ENCODE peak calls at places on chromosomes 3 and 15, in four cellular contexts. H is GM12864, E is lower lobe of right lung, Y is foreskin fibroblast. K is an unnamed sample.

GRCh38 chr15:98906712-98907083 is 100.9 kb downstream of the PGPEP1L start:
- DNase-seq in H (no peak), E (peak; percentile 72), Y (no peak), K (no peak)

GRCh38 chr3:160196511-160197104 is 28.6 kb upstream of the C3orf80 start:
- DNase-seq in H (no peak), E (no peak), Y (no peak), K (no peak)

GRCh38 chr15:60972866-60973265 is 256.2 kb downstream of the RORA start:
- DNase-seq in H (no peak), E (no peak), Y (peak; percentile 88), K (no peak)

GRCh38 chr3:64214697-64215018 is 10.6 kb downstream of the PRICKLE2 start:
- DNase-seq in H (no peak), E (no peak), Y (peak; percentile 76), K (no peak)

GRCh38 chr3:112074616-112075497 is 11.3 kb upstream of the C3orf52 start:
- DNase-seq in H (no peak), E (peak; percentile 68), Y (peak; percentile 90), K (no peak)

GRCh38 chr3:13535905-13536304 is 13.0 kb upstream of the FBLN2 start:
- DNase-seq in H (no peak), E (no peak), Y (no peak), K (no peak)

GRCh38 chr15:44545934-44546802 is 9.2 kb downstream of the EIF3J start:
- DNase-seq in H (peak; percentile 24), E (no peak), Y (peak; percentile 69), K (peak; percentile 52)

GRCh38 chr3:37559461-37559860 is 302.2 kb upstream of the CTDSPL start:
- DNase-seq in H (no peak), E (no peak), Y (peak; percentile 20), K (peak; percentile 30)

GRCh38 chr3:42300013-42300412 is 34.0 kb upstream of the CCK start:
- DNase-seq in H (no peak), E (no peak), Y (peak; percentile 66), K (peak; percentile 69)

GRCh38 chr15:42491540-42492225 is 742 bp upstream of the ZNF106 start:
- DNase-seq in H (no peak), E (no peak), Y (peak; percentile 54), K (no peak)

GRCh38 chr3:134328846-134329245 is 45.4 kb downstream of the AMOTL2 start:
- DNase-seq in H (no peak), E (no peak), Y (no peak), K (no peak)

GRCh38 chr3:63228677-63229076 is 49.4 kb upstream of the SYNPR start:
- DNase-seq in H (peak; percentile 10), E (no peak), Y (peak; percentile 64), K (peak; percentile 81)

GRCh38 chr15:93438310-93438709 is 349.3 kb upstream of the RGMA start:
- DNase-seq in H (no peak), E (no peak), Y (no peak), K (no peak)

GRCh38 chr15:73480051-73480450 is 37.1 kb downstream of the REC114 start:
- DNase-seq in H (no peak), E (no peak), Y (no peak), K (no peak)

GRCh38 chr15:73476704-73477216 is 33.8 kb downstream of the REC114 start:
- DNase-seq in H (no peak), E (no peak), Y (no peak), K (no peak)

GRCh38 chr15:73474785-73475184 is 31.8 kb downstream of the REC114 start:
- DNase-seq in H (no peak), E (no peak), Y (no peak), K (no peak)
- TF ChIP-seq CTCF in H (no peak), E (no peak), Y (no peak), K (no peak)

GRCh38 chr3:44661189-44661588 is 12.7 kb downstream of the ZNF35 start:
- DNase-seq in H (no peak), E (no peak), Y (no peak), K (peak; percentile 46)
- TF ChIP-seq CTCF in H (peak; percentile 47), E (no peak), Y (peak; percentile 10), K (peak; percentile 37)

GRCh38 chr3:178947738-178948137 is 123.9 kb downstream of the ZMAT3 start:
- DNase-seq in H (no peak), E (no peak), Y (peak; percentile 9), K (peak; percentile 20)
- TF ChIP-seq CTCF in H (no peak), E (no peak), Y (no peak), K (no peak)

GRCh38 chr3:2856793-2857135 is 253.4 kb downstream of the IL5RA start:
- DNase-seq in H (no peak), E (no peak), Y (no peak), K (no peak)

GRCh38 chr3:2853627-2854026 is 256.5 kb downstream of the IL5RA start:
- DNase-seq in H (no peak), E (no peak), Y (no peak), K (no peak)

GRCh38 chr3:2851835-2852234 is 258.3 kb downstream of the IL5RA start:
- DNase-seq in H (no peak), E (no peak), Y (no peak), K (no peak)

GRCh38 chr3:2860626-2861025 is 249.5 kb downstream of the IL5RA start:
- DNase-seq in H (no peak), E (no peak), Y (no peak), K (no peak)

GRCh38 chr3:2856062-2856792 is 253.9 kb downstream of the IL5RA start:
- DNase-seq in H (no peak), E (no peak), Y (no peak), K (peak; percentile 57)
- TF ChIP-seq CTCF in H (no peak), E (no peak), Y (no peak), K (peak; percentile 40)

DNA sequence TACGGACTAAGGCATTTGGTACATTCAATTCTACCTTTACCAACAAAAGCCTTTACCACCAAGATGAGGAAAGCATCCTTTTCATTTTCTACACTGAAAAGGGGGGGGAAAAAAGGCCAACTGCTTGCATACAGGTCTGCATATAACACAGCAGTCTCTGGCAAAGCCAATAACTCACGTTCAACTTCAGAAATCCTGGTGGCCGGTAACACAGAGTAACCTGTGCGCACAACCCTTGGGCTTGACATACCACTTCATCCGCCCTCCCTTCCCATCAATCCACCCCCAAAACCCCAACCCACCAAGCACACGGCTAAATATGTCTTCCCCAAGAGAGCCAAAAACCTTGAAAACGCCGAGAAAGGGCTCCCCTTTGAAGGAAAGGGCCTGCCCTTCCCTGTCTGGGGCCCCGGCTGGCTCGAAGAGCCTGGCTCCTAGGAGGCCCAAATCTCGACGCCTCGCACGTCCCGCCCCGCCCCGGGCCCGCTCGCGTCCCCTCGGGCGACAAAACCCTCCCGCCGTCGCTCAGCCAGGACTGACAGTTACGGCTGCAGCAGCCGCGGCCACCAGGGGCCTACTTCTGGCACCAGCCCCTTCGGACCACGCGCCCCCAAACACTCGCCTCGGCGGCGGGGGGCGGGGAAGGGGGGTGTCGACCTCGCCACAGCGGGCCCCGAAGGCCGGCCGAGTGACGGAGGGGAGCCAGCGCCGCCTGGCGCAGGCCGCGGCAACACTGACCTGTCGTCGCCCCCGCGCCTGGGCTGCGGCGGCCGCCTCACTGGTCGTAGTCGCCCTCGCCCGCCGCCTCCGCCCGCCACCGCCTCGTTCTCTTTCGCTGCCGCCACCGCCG is 848 bp downstream of the UBE3A start:
- DNase-seq in H (no peak), E (peak; percentile 77), Y (peak; percentile 81), K (peak; percentile 81)
- TF ChIP-seq CTCF in H (peak; percentile 45), E (peak; percentile 42), Y (no peak), K (no peak)

GRCh38 chr3:48411606-48412374 is 18.1 kb downstream of the PLXNB1 start:
- DNase-seq in H (no peak), E (peak; percentile 27), Y (no peak), K (no peak)
- TF ChIP-seq CTCF in H (no peak), E (no peak), Y (no peak), K (no peak)

DNA sequence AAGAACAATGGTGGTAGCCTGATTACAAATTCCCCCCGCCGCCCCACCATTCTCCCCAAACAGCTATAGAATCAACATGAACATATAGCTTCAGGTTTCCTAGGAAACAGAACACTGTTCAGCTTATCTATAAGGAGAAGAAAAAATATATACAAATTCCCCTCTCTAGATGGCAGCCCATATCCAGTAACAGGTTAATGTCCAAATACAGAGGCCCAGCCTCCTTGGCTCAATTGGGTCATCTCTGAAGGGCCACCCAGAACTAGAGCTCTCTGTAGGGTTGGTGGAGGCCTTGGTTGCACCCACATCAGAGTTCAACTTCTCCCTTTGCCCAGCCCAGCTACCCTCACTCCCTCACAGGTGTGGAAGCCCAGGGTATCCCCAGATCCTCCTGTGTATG is 91.5 kb upstream of the ADAMTS17 start:
- DNase-seq in H (no peak), E (no peak), Y (no peak), K (no peak)
- TF ChIP-seq CTCF in H (no peak), E (no peak), Y (no peak), K (no peak)

GRCh38 chr15:90214553-90215205 is 13.5 kb downstream of the SEMA4B start:
- DNase-seq in H (no peak), E (no peak), Y (no peak), K (peak; percentile 66)
- TF ChIP-seq CTCF in H (peak; percentile 4), E (peak; percentile 22), Y (peak; percentile 31), K (peak; percentile 45)

DNA sequence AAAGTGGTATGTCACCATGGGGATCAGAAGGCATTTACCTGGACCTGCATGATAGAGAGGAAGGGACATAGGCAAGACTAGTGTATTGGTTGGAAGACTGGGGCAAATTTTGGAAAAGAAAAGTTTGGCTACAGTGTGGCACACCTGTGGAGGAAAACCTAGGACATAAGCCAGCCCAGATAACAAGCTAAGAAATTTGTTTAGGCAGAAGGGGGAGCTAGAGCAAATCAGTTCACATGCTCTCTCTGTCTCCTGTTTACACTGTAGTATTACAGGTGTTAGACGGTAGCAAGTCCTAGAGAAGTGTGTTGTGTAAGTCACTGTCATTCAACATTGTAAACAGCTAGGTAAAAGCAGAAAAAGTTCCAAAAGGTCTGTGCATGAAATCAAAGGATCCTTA is 11.9 kb upstream of the ALDH1A2 start:
- DNase-seq in H (no peak), E (no peak), Y (peak; percentile 19), K (peak; percentile 51)
- TF ChIP-seq CTCF in H (no peak), E (no peak), Y (no peak), K (peak; percentile 48)

K was measured in GM23338.